ENCODE peak calls at places on chromosomes 6 and 20, in four cellular contexts. G is heart left ventricle, U is prostate gland, R is stomach. W is an unnamed sample.
A peak's percentile ranks its signal among the peaks of the same experiment; 100 is the strongest.

GRCh38 chr6:64230530-64230929 is 594.9 kb downstream of the PHF3 start:
- DNase-seq in R (no peak), G (no peak), U (no peak), W (no peak)

GRCh38 chr6:75326557-75327258 is 42.1 kb upstream of the TMEM30A start:
- DNase-seq in U (no peak), R (no peak), G (no peak), W (no peak)

GRCh38 chr20:52889225-52889624 is 82.9 kb upstream of the TSHZ2 start:
- DNase-seq in U (no peak), G (no peak), R (no peak), W (no peak)

GRCh38 chr6:148711833-148712653 is 34.8 kb upstream of the UST start:
- DNase-seq in R (no peak), U (no peak), G (no peak), W (no peak)

GRCh38 chr6:26065952-26066380 is 21.3 kb upstream of the HFE start:
- DNase-seq in R (peak; percentile 78), U (peak; percentile 72), G (no peak), W (peak; percentile 47)

GRCh38 chr6:42431356-42431755 is 20.4 kb downstream of the TRERF1 start:
- DNase-seq in G (no peak), R (no peak), U (no peak), W (no peak)

GRCh38 chr6:160077526-160077925 is 44.1 kb upstream of the SLC22A1 start:
- DNase-seq in U (no peak), R (no peak), G (no peak), W (no peak)

GRCh38 chr6:113649276-113649675 is 207.9 kb upstream of the MARCKS start:
- DNase-seq in R (no peak), U (peak; percentile 79), G (no peak), W (no peak)

GRCh38 chr6:54243699-54244098 is 64.5 kb upstream of the TINAG start:
- DNase-seq in G (no peak), R (no peak), U (no peak), W (no peak)

GRCh38 chr20:13098720-13099355 is 90.1 kb downstream of the SPTLC3 start:
- DNase-seq in G (no peak), U (no peak), R (no peak), W (no peak)

GRCh38 chr20:36865076-36865860 is 10.7 kb upstream of the TLDC2 start:
- DNase-seq in G (no peak), R (no peak), U (no peak), W (no peak)

GRCh38 chr20:58048096-58048702 is 180.3 kb downstream of the ANKRD60 start:
- DNase-seq in G (no peak), R (no peak), U (peak; percentile 53), W (no peak)

GRCh38 chr6:125853168-125853567 is 62.4 kb downstream of the NCOA7 start:
- DNase-seq in U (no peak), R (no peak), G (no peak), W (no peak)

GRCh38 chr6:113805167-113805835 is 51.8 kb upstream of the MARCKS start:
- DNase-seq in U (no peak), R (no peak), G (no peak), W (no peak)

GRCh38 chr6:75986935-75987334 is 85.5 kb downstream of the IMPG1 start:
- DNase-seq in G (no peak), U (no peak), R (no peak), W (no peak)

GRCh38 chr20:11080010-11080409 is 406.2 kb upstream of the JAG1 start:
- DNase-seq in R (no peak), G (no peak), U (no peak), W (no peak)

GRCh38 chr6:28390688-28391087 is 8.9 kb downstream of the ZSCAN12 start:
- DNase-seq in U (no peak), R (no peak), G (no peak), W (no peak)

GRCh38 chr20:18267815-18268214 is 20.5 kb upstream of the ZNF133 start:
- DNase-seq in G (no peak), U (no peak), R (no peak), W (no peak)

GRCh38 chr6:34897708-34898107 is 8.7 kb downstream of the ANKS1A start:
- DNase-seq in G (no peak), U (no peak), R (no peak), W (no peak)

GRCh38 chr6:42744351-42744890 is 1.5 kb downstream of the TBCC start:
- DNase-seq in R (no peak), U (no peak), G (no peak), W (peak; percentile 32)

GRCh38 chr20:11001767-11002540 is 328.2 kb upstream of the JAG1 start:
- DNase-seq in G (no peak), U (peak; percentile 81), R (no peak), W (peak; percentile 50)

GRCh38 chr6:149403534-149403933 is 3.5 kb downstream of the SUMO4 start:
- DNase-seq in R (no peak), U (no peak), G (no peak), W (no peak)

GRCh38 chr6:17583811-17584210 is 16.3 kb upstream of the FAM8A1 start:
- DNase-seq in G (no peak), R (no peak), U (no peak), W (no peak)

DNA sequence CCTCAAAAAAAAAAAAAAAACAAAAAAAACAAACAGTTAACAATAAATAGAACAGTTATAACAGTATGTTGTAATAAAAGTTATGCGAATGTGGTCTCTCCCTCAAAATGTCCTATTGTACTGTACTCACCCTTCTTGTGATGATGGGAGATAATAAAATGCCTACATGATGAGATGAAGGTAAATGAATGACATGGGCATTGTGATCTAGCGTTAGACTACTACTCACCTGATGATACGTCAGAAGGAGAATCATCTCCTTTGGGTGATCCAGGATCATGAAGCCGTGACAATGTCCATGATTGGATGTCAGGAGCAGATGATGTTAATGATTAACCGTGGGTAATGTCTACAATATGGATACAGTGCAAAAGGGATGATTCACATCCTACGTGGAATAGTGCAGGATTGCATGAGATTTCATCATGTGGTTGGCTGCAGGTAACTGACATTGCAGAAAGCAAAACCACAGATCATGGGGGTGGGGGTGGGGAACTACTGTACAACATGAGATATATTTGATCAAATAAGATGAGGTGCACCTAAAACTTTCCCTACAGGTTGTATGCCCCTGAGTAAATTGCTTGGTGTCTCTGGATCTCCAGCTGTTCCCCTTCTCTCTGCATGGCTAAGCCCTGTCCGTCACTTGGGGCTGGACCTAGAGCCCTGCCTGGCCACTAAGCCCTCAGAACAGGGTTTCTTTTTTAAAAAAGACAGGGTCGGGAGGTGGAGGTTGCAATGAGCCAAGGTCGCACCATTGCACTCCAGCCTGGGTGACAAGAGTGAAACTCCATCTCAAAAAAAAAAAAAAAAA is 6.2 kb upstream of the RBCK1 start:
- DNase-seq in U (no peak), R (no peak), G (no peak), W (no peak)
- TF ChIP-seq POLR2A in U (no peak), R (no peak), G (no peak), W (no peak)

DNA sequence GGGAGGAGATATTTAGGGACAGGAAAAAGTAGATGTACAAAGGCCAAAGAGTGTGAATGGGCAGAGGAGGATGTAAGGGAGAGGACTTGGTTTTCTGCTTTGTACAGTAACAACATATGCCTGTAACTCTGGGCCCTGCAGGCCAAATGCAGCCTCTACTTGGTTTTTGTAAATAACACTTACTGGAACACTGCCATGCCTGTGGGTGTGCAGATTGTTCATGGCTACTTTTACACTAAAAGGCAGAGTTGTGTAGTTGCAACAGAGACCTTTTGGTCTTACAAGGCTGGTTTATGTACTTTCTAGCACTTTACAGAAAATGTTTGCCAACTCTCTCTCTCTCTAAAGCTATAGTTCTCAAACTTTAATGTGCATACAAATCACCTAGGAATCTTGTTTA is 157.1 kb downstream of the PHACTR1 start:
- DNase-seq in R (no peak), G (no peak), U (no peak), W (no peak)
- TF ChIP-seq CTCF in R (no peak), G (no peak), U (no peak), W (no peak)

GRCh38 chr20:59790388-59790787 is 143.0 kb downstream of the SYCP2 start:
- DNase-seq in G (no peak), R (no peak), U (no peak), W (no peak)
- H3K9me3 ChIP-seq in G (peaks cover 7% of the 10 kb centered on the region), R (peaks cover 18% of the 10 kb centered on the region), U (no peaks in the 10 kb centered on the region), W (peaks cover 14% of the 10 kb centered on the region)

GRCh38 chr6:29649701-29650673 is 6.9 kb upstream of the MOG start:
- DNase-seq in G (peak; percentile 98), R (peak; percentile 99), U (peak; percentile 98), W (peak; percentile 97)
- TF ChIP-seq POLR2A in G (peak; percentile 89), R (peak; percentile 62), U (peak; percentile 87), W (peak; percentile 95)

GRCh38 chr6:153553627-153554026 is 422.5 kb upstream of the RGS17 start:
- DNase-seq in R (no peak), U (no peak), G (no peak), W (no peak)
- TF ChIP-seq CTCF in R (no peak), U (no peak), G (no peak), W (no peak)

GRCh38 chr20:29873946-29874345 is 1383.5 kb upstream of the DEFB115 start:
- DNase-seq in G (peak; percentile 87), U (no peak), R (peak; percentile 61), W (peak; percentile 14)
- H3K9me3 ChIP-seq in G (no peaks in the 10 kb centered on the region), U (no peaks in the 10 kb centered on the region), R (peaks cover 59% of the 10 kb centered on the region), W (no peaks in the 10 kb centered on the region)

GRCh38 chr20:824916-825315 is 8.6 kb upstream of the FAM110A start:
- DNase-seq in U (no peak), R (peak; percentile 9), G (no peak), W (no peak)

GRCh38 chr20:825710-826421 is 7.6 kb upstream of the FAM110A start:
- DNase-seq in G (no peak), R (peak; percentile 9), U (no peak), W (no peak)

GRCh38 chr20:824490-824889 is 9.0 kb upstream of the FAM110A start:
- DNase-seq in R (peak; percentile 1), U (no peak), G (no peak), W (no peak)

GRCh38 chr20:828987-829386 is 4.5 kb upstream of the FAM110A start:
- DNase-seq in G (no peak), R (no peak), U (no peak), W (no peak)

DNA sequence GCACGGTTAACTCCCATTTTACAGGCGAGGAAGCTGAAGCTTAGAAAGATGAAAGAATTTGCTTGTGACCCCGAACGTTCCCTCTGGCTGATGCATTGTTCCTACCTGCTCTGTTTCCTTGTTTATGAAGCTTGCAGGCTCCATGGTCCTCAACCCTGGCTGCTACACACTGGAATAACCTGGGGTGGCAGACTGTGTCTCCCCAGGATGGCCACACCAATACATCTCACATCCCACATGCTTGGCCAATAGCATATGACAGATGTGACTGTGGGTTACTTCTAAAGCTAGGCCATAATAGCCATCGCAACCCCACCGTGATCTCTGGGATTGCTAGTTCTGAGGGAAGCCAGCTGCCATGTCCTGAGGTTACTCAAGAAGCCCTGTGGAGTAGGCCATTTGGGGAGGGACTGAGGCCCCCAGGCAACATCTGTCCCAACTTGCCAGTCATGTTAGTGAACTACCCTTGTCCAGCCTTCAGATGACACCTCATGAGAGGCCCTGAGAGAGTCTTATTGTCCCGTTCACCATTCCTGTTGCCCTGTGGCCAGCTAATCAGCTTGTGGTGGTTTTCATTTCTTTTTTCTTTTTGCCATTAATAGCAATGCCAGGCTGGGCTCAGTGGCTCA is 6.7 kb upstream of the FAM110A start:
- DNase-seq in G (no peak), R (peak; percentile 17), U (no peak), W (no peak)
- TF ChIP-seq POLR2A in G (no peak), R (no peak), U (no peak), W (no peak)